ENCODE peak calls at places on chromosomes 4 and X, in six cellular contexts. E, S, B, O, D and P are unnamed samples.

GRCh38 chrX:30735839-30736238 is 82.6 kb downstream of the GK start:
- DNase-seq in E (peak; percentile 22), S (peak; percentile 50), B (peak; percentile 69), O (peak; percentile 54), D (peak; percentile 43), P (peak; percentile 69)

GRCh38 chr4:77695769-77696168 is 90.1 kb downstream of the CXCL13 start:
- DNase-seq in E (no peak), S (no peak), B (no peak), O (peak; percentile 92), D (no peak), P (no peak)

GRCh38 chr4:148173397-148174017 is 268.7 kb downstream of the NR3C2 start:
- DNase-seq in E (no peak), S (no peak), B (no peak), O (no peak), D (no peak), P (no peak)

GRCh38 chrX:10949541-10949940 is 161.6 kb upstream of the HCCS start:
- DNase-seq in E (no peak), S (no peak), B (no peak), O (no peak), D (no peak), P (no peak)

GRCh38 chrX:17376381-17377046 is 1.5 kb downstream of the NHS start:
- DNase-seq in E (no peak), S (no peak), B (no peak), O (peak; percentile 18), D (no peak), P (no peak)

GRCh38 chr4:185893500-185893899 is 81.5 kb upstream of the SORBS2 start:
- DNase-seq in E (no peak), S (no peak), B (no peak), O (no peak), D (no peak), P (no peak)

GRCh38 chrX:71366674-71367256 is 608 bp downstream of the TAF1 start:
- DNase-seq in E (no peak), S (peak; percentile 4), B (peak; percentile 28), O (peak; percentile 12), D (no peak), P (no peak)

GRCh38 chr4:47032405-47033106 is 1.2 kb downstream of the GABRB1 start:
- DNase-seq in E (no peak), S (peak; percentile 60), B (peak; percentile 38), O (peak; percentile 62), D (peak; percentile 13), P (peak; percentile 22)

GRCh38 chr4:76589402-76589801 is 154.4 kb downstream of the SHROOM3 start:
- DNase-seq in E (no peak), S (no peak), B (peak; percentile 45), O (peak; percentile 68), D (no peak), P (no peak)

GRCh38 chr4:69896530-69897116 is 34.2 kb upstream of the CSN1S1 start:
- DNase-seq in E (no peak), S (no peak), B (no peak), O (no peak), D (no peak), P (no peak)

GRCh38 chrX:40539214-40540142 is 41.3 kb upstream of the ATP6AP2 start:
- DNase-seq in E (peak; percentile 29), S (peak; percentile 50), B (peak; percentile 59), O (peak; percentile 60), D (peak; percentile 22), P (peak; percentile 64)

GRCh38 chrX:119698835-119699234 is 5.9 kb upstream of the SEPTIN6 start:
- DNase-seq in E (no peak), S (no peak), B (no peak), O (peak; percentile 63), D (no peak), P (no peak)

GRCh38 chrX:154020500-154021115 is 906 bp upstream of the IRAK1 start:
- DNase-seq in E (no peak), S (no peak), B (no peak), O (peak; percentile 21), D (no peak), P (no peak)

GRCh38 chr4:26248647-26249046 is 72.2 kb upstream of the RBPJ start:
- DNase-seq in E (no peak), S (no peak), B (no peak), O (peak; percentile 27), D (no peak), P (no peak)

GRCh38 chr4:186161138-186161537 is 30.2 kb upstream of the CYP4V2 start:
- DNase-seq in E (no peak), S (peak; percentile 83), B (no peak), O (no peak), D (no peak), P (no peak)

GRCh38 chrX:2629316-2630168 is 61.6 kb upstream of the CD99 start:
- DNase-seq in E (no peak), S (no peak), B (no peak), O (no peak), D (peak; percentile 38), P (no peak)

GRCh38 chrX:8191022-8191421 is 20.0 kb upstream of the VCX2 start:
- DNase-seq in E (no peak), S (no peak), B (peak; percentile 57), O (no peak), D (no peak), P (no peak)

GRCh38 chr4:125572601-125573000 is 257.8 kb downstream of the FAT4 start:
- DNase-seq in E (no peak), S (no peak), B (no peak), O (peak; percentile 17), D (no peak), P (no peak)

GRCh38 chr4:134024251-134024650 is 177.3 kb downstream of the PABPC4L start:
- DNase-seq in E (no peak), S (no peak), B (no peak), O (peak; percentile 25), D (no peak), P (no peak)

GRCh38 chrX:98350940-98351339 is 1467.2 kb downstream of the RPA4 start:
- DNase-seq in E (no peak), S (no peak), B (no peak), O (no peak), D (no peak), P (no peak)

GRCh38 chr4:70601422-70602039 is 9.5 kb downstream of the AMBN start:
- DNase-seq in E (peak; percentile 41), S (peak; percentile 58), B (peak; percentile 42), O (peak; percentile 66), D (peak; percentile 39), P (peak; percentile 61)

GRCh38 chr4:102328045-102328444 is 17.2 kb downstream of the SLC39A8 start:
- DNase-seq in E (no peak), S (no peak), B (no peak), O (no peak), D (no peak), P (no peak)